ENCODE peak calls at places on chromosomes 16 and 17, in seven cellular contexts. A is fibroblast of lung; K is foreskin fibroblast; R is nucleus accumbens; T is iPS DF 6.9; I is stimulated activated CD4-positive, alpha-beta T cell treated with anti-CD3 and anti-CD28 coated beads, Interleukin-1b, Interleukin-23, amount 100 ng/mL, for 24 hours; D is GDM1. U is an unnamed sample.

GRCh38 chr17:82328141-82328993 is 5.2 kb downstream of the SECTM1 start:
- DNase-seq in D (no peak), T (no peak), R (no peak), K (no peak), A (no peak), I (no peak), U (no peak)

GRCh38 chr16:66703359-66704215 is 7.0 kb upstream of the CMTM4 start:
- DNase-seq in I (no peak), T (no peak), A (peak; percentile 28), K (no peak), R (no peak), D (no peak), U (no peak)

GRCh38 chr17:67211742-67212141 is 33.3 kb downstream of the HELZ start:
- DNase-seq in R (no peak), I (no peak), T (no peak), D (no peak), K (peak; percentile 49), A (peak; percentile 20), U (no peak)

GRCh38 chr17:8386841-8387240 is 3.8 kb upstream of the RPL26 start:
- DNase-seq in D (no peak), R (no peak), T (no peak), K (no peak), I (no peak), A (no peak), U (no peak)

GRCh38 chr16:81526199-81526598 is 81.6 kb downstream of the CMIP start:
- DNase-seq in K (no peak), T (no peak), A (peak; percentile 67), D (no peak), I (no peak), R (no peak), U (no peak)

GRCh38 chr16:84999200-84999599 is 12.1 kb downstream of the ZDHHC7 start:
- DNase-seq in I (no peak), R (no peak), A (peak; percentile 63), K (no peak), T (no peak), D (no peak), U (no peak)

GRCh38 chr16:76943936-76944335 is 247.1 kb upstream of the MON1B start:
- DNase-seq in R (no peak), A (no peak), T (no peak), D (no peak), K (no peak), I (no peak), U (no peak)

GRCh38 chr17:74430706-74431567 is 951 bp upstream of the GPRC5C start:
- DNase-seq in D (no peak), R (no peak), T (no peak), K (peak; percentile 3), A (peak; percentile 86), I (no peak), U (no peak)

GRCh38 chr16:728890-729744 is 2.2 kb downstream of the HAGHL start:
- DNase-seq in A (no peak), D (no peak), I (no peak), K (no peak), T (no peak), R (no peak), U (no peak)

U was measured in NK-92 treated with Interleukin-12 subunit alpha and Interleukin-12 subunit beta, amount 100 ng/mL, for 24 hours.